ENCODE peak calls at places on chromosome 11, in nine cellular contexts. Z is right lobe of liver, C is transverse colon, L is tibial nerve, W is esophagus squamous epithelium, H is uterus, M is A549, X is body of pancreas, S is GM12878. V is an unnamed sample. For H3K4me1, the result is how much of the 10 kb centered on the place peaks cover.

GRCh38 chr11:27349919-27350318 is 13.1 kb downstream of the CCDC34 start:
- DNase-seq in W (no peak), M (no peak), H (no peak), Z (no peak), L (no peak), C (no peak), X (no peak), S (no peak), V (no peak)

GRCh38 chr11:109508185-109508584 is 86.2 kb downstream of the C11orf87 start:
- DNase-seq in M (no peak), X (no peak), W (no peak), L (no peak), H (no peak), Z (no peak), S (no peak), C (no peak), V (no peak)

GRCh38 chr11:25938952-25939351 is 393.0 kb upstream of the ANO3 start:
- DNase-seq in Z (no peak), X (no peak), W (no peak), C (no peak), M (no peak), L (no peak), S (no peak), H (no peak), V (no peak)

GRCh38 chr11:76523147-76523546 is 78.3 kb downstream of the EMSY start:
- DNase-seq in L (no peak), S (no peak), M (no peak), H (no peak), W (no peak), Z (no peak), X (no peak), C (no peak), V (no peak)

GRCh38 chr11:45658292-45658991 is 7.0 kb downstream of the CHST1 start:
- DNase-seq in L (no peak), M (no peak), C (peak), X (peak), Z (peak), H (peak), S (no peak), W (no peak), V (peak)

GRCh38 chr11:112760378-112761060 is 200.7 kb upstream of the NCAM1 start:
- DNase-seq in W (no peak), H (no peak), L (no peak), Z (no peak), X (no peak), C (no peak), S (no peak), M (no peak), V (no peak)

GRCh38 chr11:109729761-109730160 is 307.8 kb downstream of the C11orf87 start:
- DNase-seq in Z (no peak), M (no peak), W (no peak), S (no peak), C (peak), L (no peak), H (no peak), X (peak), V (no peak)

GRCh38 chr11:99739464-99740089 is 718.8 kb downstream of the CNTN5 start:
- DNase-seq in C (no peak), S (no peak), W (no peak), L (peak), M (peak), Z (no peak), H (no peak), X (no peak), V (no peak)

GRCh38 chr11:67387518-67387917 is 4.3 kb upstream of the RAD9A start:
- DNase-seq in S (no peak), M (no peak), H (no peak), C (no peak), L (no peak), X (no peak), Z (no peak), W (no peak), V (no peak)

GRCh38 chr11:86940122-86940777 is 14.9 kb downstream of the FZD4 start:
- DNase-seq in S (no peak), W (no peak), C (peak), M (no peak), X (peak), H (peak), L (peak), Z (no peak), V (no peak)

GRCh38 chr11:62141111-62142042 is 17.6 kb downstream of the INCENP start:
- DNase-seq in M (no peak), L (no peak), Z (no peak), W (no peak), H (no peak), S (no peak), C (no peak), X (no peak), V (peak)

GRCh38 chr11:123509737-123510578 is 79.9 kb downstream of the GRAMD1B start:
- DNase-seq in S (no peak), L (no peak), H (no peak), M (no peak), X (peak), C (no peak), W (no peak), Z (no peak), V (no peak)

GRCh38 chr11:64559351-64560138 is 31.5 kb upstream of the SLC22A12 start:
- DNase-seq in L (no peak), X (peak), M (no peak), H (no peak), W (no peak), S (no peak), C (peak), Z (peak), V (peak)

GRCh38 chr11:75946531-75947530 is 131.8 kb downstream of the UVRAG start:
- DNase-seq in M (no peak), L (peak), S (no peak), W (no peak), Z (no peak), C (no peak), H (no peak), X (peak), V (no peak)

GRCh38 chr11:114296979-114297372 is 777 bp downstream of the NNMT start:
- DNase-seq in C (no peak), L (no peak), X (no peak), H (no peak), S (no peak), W (no peak), Z (no peak), M (no peak), V (no peak)
- TF ChIP-seq POLR2A in C (no peak), L (no peak), X (no peak), H (no peak), S (no peak), W (no peak), Z (no peak), M (no peak), V (no peak)

DNA sequence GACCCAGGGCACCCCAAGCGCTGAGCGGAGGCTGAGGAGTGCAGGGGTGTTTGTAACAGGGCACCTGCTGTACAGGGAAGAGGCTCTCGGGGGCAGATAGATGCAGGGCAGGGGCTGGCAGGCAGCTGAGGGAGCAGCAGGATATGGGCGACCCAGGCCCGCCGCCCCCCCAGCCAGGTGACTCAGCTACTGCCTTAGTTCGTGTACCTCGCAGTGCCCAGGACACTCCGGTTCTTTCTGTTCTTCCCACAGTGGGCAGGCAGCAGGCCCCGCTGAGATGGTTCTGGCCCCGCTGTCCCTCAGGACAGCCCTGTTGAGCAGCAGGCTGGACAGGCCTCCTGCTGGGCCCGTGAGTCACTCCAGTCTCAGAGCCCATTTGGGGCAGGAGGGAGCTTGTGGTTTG is 16.2 kb downstream of the PHLDA2 start:
- DNase-seq in W (no peak), C (no peak), S (no peak), H (no peak), Z (no peak), X (peak), M (no peak), L (no peak), V (no peak)
- TF ChIP-seq CTCF in W (no peak), C (no peak), S (no peak), H (no peak), Z (no peak), X (no peak), M (no peak), L (no peak), V (no peak)

DNA sequence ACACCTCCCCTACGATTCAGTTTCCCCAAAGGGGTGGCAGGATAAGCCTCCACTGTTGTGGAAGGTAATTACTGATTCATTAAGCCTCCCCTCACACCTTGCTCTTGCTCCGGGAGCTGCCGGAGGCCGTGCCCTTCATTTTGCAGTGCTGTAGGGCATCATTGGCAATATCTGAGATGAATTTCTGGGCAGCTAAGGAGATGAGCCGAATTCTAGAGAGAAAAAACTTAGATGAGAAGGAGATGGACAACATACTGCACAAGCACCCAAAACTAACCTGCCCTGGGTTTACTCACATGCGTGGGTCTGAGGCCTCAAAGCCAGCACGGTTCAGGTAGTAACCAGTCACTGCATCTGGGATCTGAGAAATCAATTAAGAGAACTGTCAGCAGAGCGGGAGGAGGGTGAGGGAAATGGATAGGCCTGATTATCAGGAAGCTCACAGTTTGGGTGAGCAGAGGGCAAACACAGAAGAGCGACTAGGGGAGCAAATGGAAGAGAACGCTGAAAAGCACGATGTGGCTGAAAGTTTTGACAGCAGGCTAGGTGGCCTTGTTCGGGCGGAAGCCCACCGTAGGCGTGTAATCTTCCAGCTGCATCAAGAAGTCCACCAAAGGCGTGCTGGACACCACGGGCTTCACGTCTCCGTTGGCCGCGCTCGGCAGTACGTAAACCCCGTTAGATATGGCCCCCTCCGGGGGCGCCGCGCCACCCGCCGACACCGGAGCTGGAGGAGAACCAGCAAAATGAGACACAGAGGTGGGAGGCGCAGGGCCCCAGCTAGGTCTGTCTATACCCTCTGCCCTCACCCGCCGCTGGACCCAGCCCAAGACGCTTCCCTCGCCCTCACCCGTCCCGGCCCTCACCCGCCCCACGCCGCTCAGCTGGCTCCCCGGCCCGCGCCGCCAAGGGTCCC is 666 bp downstream of the TAF10 start:
- DNase-seq in X (peak), C (peak), H (peak), M (no peak), S (no peak), Z (peak), L (no peak), W (no peak), V (peak)
- H3K4me1 ChIP-seq in X (under half), C (under half), H (under half), M (under half), S (under half), Z (under half), L (under half), W (under half), V (half or more)

GRCh38 chr11:118628432-118628831 is 21.0 kb downstream of the PHLDB1 start:
- DNase-seq in S (no peak), H (no peak), X (peak), M (no peak), L (no peak), W (no peak), Z (no peak), C (no peak), V (no peak)

GRCh38 chr11:118628031-118628430 is 20.6 kb downstream of the PHLDB1 start:
- DNase-seq in M (no peak), Z (no peak), L (no peak), C (no peak), X (no peak), S (no peak), W (no peak), H (no peak), V (no peak)

GRCh38 chr11:118625036-118625690 is 17.7 kb downstream of the PHLDB1 start:
- DNase-seq in L (no peak), W (no peak), H (no peak), X (no peak), Z (no peak), M (no peak), C (no peak), S (no peak), V (no peak)

GRCh38 chr11:118627566-118627965 is 20.2 kb downstream of the PHLDB1 start:
- DNase-seq in W (no peak), Z (no peak), S (no peak), H (no peak), C (no peak), M (no peak), L (no peak), X (no peak), V (no peak)

DNA sequence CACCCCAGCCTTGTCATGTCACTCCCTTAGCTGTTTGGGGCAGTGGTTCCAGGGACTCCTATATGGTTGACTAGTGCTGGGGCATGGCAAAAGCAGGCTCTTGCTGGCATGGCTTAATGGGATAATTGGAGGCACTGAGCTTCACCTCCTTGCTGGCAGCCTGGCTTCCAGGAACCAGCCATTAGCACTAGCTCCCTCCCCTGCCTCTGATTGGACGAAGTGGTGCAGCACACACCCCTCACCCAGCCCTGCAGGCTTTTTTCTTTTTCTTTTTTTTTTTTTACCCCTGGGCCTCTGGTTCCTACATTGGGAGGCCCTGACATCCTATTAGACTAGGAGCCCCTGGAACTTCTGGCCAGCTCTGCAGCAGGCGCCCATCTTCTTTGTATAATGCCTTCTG is 18.6 kb downstream of the PHLDB1 start:
- DNase-seq in H (no peak), C (no peak), L (no peak), W (no peak), X (no peak), Z (no peak), M (no peak), S (no peak), V (no peak)
- TF ChIP-seq POLR2A in H (no peak), C (no peak), L (no peak), W (no peak), X (no peak), Z (no peak), M (no peak), S (no peak), V (no peak)

GRCh38 chr11:65743928-65744698 is 23.5 kb upstream of the RNASEH2C start:
- DNase-seq in S (no peak), Z (no peak), W (no peak), X (peak), C (peak), L (no peak), M (peak), H (no peak), V (no peak)
- TF ChIP-seq CTCF in S (peak), Z (peak), W (peak), X (peak), C (peak), L (no peak), M (peak), H (no peak), V (peak)

GRCh38 chr11:73324116-73324515 is 16.0 kb downstream of the ARHGEF17 start:
- DNase-seq in L (no peak), W (no peak), H (no peak), C (no peak), X (no peak), Z (no peak), M (no peak), S (no peak), V (no peak)

GRCh38 chr11:73322111-73322985 is 14.3 kb downstream of the ARHGEF17 start:
- DNase-seq in Z (no peak), C (no peak), L (no peak), S (no peak), H (no peak), W (no peak), M (no peak), X (no peak), V (no peak)

GRCh38 chr11:73324665-73325035 is 16.6 kb downstream of the ARHGEF17 start:
- DNase-seq in S (no peak), X (no peak), C (no peak), L (no peak), Z (no peak), M (no peak), W (no peak), H (no peak), V (no peak)

GRCh38 chr11:73322986-73323306 is 14.9 kb downstream of the ARHGEF17 start:
- DNase-seq in M (no peak), S (no peak), W (no peak), X (no peak), L (no peak), C (no peak), Z (no peak), H (no peak), V (no peak)

DNA sequence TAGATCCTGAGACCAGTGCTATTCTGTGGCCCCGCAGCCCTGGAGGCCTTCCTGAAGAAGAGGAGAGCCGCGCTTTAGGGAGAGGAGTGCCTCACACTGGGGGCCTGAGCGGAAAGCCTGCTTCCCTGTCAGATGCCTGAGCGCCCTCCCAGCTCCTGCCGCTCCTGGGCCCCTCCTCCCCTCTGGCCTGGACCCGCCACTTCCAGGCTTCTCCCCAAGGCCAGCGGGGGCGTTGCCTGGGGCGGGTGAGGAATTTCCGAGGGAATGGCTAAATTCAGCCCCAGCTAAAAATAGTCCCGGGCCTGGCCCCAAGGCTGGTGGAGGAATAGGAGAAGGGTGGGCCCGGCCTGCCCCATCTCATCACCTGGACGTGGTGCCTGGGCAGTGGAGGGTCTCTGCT is 15.4 kb downstream of the ARHGEF17 start:
- DNase-seq in X (peak), W (no peak), Z (peak), H (peak), S (no peak), M (no peak), L (peak), C (peak), V (peak)
- H3K4me1 ChIP-seq in X (under half), W (under half), Z (under half), H (under half), S (half or more), M (under half), L (under half), C (half or more), V (under half)

GRCh38 chr11:41456288-41456687 is 3.2 kb downstream of the LRRC4C start:
- DNase-seq in W (no peak), S (no peak), L (no peak), C (no peak), Z (no peak), H (no peak), M (no peak), X (no peak), V (no peak)

GRCh38 chr11:41457216-41458014 is 2.0 kb downstream of the LRRC4C start:
- DNase-seq in X (no peak), S (no peak), C (no peak), L (no peak), M (no peak), Z (no peak), W (no peak), H (no peak), V (no peak)

GRCh38 chr11:41459602-41460405 is at the start of gene LRRC4C:
- DNase-seq in L (no peak), Z (no peak), X (no peak), H (no peak), C (no peak), M (no peak), S (no peak), W (no peak), V (no peak)

GRCh38 chr11:41461057-41461681 is 1.7 kb upstream of the LRRC4C start:
- DNase-seq in L (peak), C (no peak), W (no peak), Z (no peak), S (no peak), M (no peak), X (no peak), H (no peak), V (no peak)
- TF ChIP-seq POLR2A in L (no peak), C (no peak), W (no peak), Z (no peak), S (no peak), M (no peak), X (no peak), H (no peak), V (no peak)

GRCh38 chr11:11787305-11788066 is 54.3 kb upstream of the USP47 start:
- DNase-seq in M (peak), H (peak), Z (peak), W (peak), S (peak), C (peak), L (peak), X (peak), V (peak)

GRCh38 chr11:11788067-11788710 is 53.6 kb upstream of the USP47 start:
- DNase-seq in H (no peak), W (no peak), S (no peak), X (no peak), Z (no peak), C (no peak), L (no peak), M (no peak), V (no peak)

GRCh38 chr11:11786771-11787170 is 55.0 kb upstream of the USP47 start:
- DNase-seq in H (no peak), X (no peak), S (no peak), C (no peak), W (no peak), M (no peak), L (peak), Z (no peak), V (no peak)

GRCh38 chr11:11793073-11793472 is 48.7 kb upstream of the USP47 start:
- DNase-seq in X (no peak), H (no peak), Z (no peak), C (no peak), W (no peak), M (no peak), L (no peak), S (no peak), V (no peak)

DNA sequence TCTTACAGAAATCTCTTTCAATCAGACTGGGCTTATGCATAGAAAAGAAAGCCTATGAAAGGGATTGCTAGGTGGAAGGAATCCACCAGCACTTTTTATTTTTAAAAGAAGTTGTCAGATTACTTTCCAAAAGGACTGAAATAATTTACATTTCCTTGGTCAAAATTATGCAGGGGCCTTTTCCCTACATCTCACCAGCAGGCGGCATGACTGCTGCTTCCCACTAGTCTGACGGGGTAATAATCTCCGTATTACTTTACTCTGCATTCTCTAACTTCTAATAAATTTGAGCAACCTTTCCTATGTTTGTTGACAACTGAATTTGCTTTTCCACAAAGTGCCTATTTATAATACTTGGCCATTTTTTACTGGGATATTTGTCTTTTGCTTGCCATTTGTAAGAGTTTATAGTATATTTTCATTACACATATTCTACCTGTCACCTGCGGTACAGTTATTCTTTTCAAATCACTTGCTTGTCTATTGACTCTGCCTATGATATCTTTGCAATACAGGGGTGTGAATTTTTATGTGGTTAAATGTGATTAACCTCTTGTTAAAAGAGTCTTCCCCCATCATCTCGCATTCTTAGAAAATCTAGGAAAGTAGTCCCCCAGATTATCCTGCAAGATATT is 51.9 kb upstream of the USP47 start:
- DNase-seq in S (no peak), M (peak), L (peak), X (no peak), C (no peak), H (no peak), W (no peak), Z (no peak), V (no peak)
- TF ChIP-seq CTCF in S (peak), M (peak), L (peak), X (peak), C (peak), H (peak), W (peak), Z (peak), V (peak)

GRCh38 chr11:2154195-2154585 is 6.8 kb downstream of the INS start:
- DNase-seq in M (no peak), S (no peak), X (no peak), H (no peak), L (no peak), W (no peak), Z (no peak), C (no peak), V (no peak)
- H3K4me1 ChIP-seq in M (under half), S (under half), X (under half), H (under half), L (under half), W (under half), Z (under half), C (under half), V (under half)

GRCh38 chr11:125887373-125888324 is at the start of gene HYLS1:
- DNase-seq in S (peak), X (peak), W (peak), H (peak), L (peak), Z (peak), C (peak), M (peak), V (peak)
- TF ChIP-seq POLR2A in S (peak), X (peak), W (peak), H (peak), L (no peak), Z (peak), C (peak), M (peak), V (no peak)